ENCODE peak calls at places on chromosomes 4 and X, in nine cellular contexts. V, K, N, M, H, S, U, J and Y are unnamed samples.

GRCh38 chr4:71830497-71831178 is 46.8 kb upstream of the GC start:
- DNase-seq in V (no peak), K (no peak), N (no peak), M (no peak), H (no peak), S (no peak), U (no peak), J (no peak), Y (no peak)

GRCh38 chrX:51860679-51861078 is 32.7 kb upstream of the MAGED1 start:
- DNase-seq in V (peak), K (no peak), N (no peak), M (no peak), H (no peak), S (peak), U (peak), J (no peak), Y (no peak)

GRCh38 chr4:89177807-89178206 is 66.5 kb downstream of the TIGD2 start:
- DNase-seq in V (no peak), K (no peak), N (no peak), M (no peak), H (no peak), S (no peak), U (no peak), J (no peak), Y (no peak)

GRCh38 chr4:101135371-101136010 is 211.8 kb downstream of the PPP3CA start:
- DNase-seq in V (no peak), K (no peak), N (no peak), M (no peak), H (no peak), S (no peak), U (no peak), J (no peak), Y (no peak)

GRCh38 chr4:80017125-80017854 is 55.7 kb downstream of the ANTXR2 start:
- DNase-seq in V (peak), K (no peak), N (peak), M (no peak), H (no peak), S (no peak), U (no peak), J (no peak), Y (peak)

GRCh38 chr4:8402640-8403039 is 37.9 kb downstream of the ACOX3 start:
- DNase-seq in V (no peak), K (peak), N (no peak), M (no peak), H (no peak), S (no peak), U (no peak), J (no peak), Y (no peak)

GRCh38 chrX:53074987-53075386 is 7.2 kb upstream of the TSPYL2 start:
- DNase-seq in V (no peak), K (no peak), N (no peak), M (no peak), H (no peak), S (no peak), U (no peak), J (no peak), Y (no peak)

GRCh38 chrX:47232197-47232802 is 509 bp upstream of the USP11 start:
- DNase-seq in V (peak), K (no peak), N (no peak), M (no peak), H (no peak), S (no peak), U (no peak), J (no peak), Y (no peak)

GRCh38 chr4:40152642-40153041 is 44.2 kb upstream of the RHOH start:
- DNase-seq in V (no peak), K (no peak), N (no peak), M (no peak), H (no peak), S (no peak), U (no peak), J (no peak), Y (no peak)

GRCh38 chr4:62162606-62163005 is 962.5 kb downstream of the ADGRL3 start:
- DNase-seq in V (no peak), K (no peak), N (no peak), M (no peak), H (no peak), S (no peak), U (no peak), J (no peak), Y (no peak)

GRCh38 chrX:28586891-28587635 is at the start of gene IL1RAPL1:
- DNase-seq in V (peak), K (no peak), N (peak), M (no peak), H (no peak), S (peak), U (no peak), J (no peak), Y (no peak)

GRCh38 chr4:141346144-141346543 is 125.4 kb downstream of the ZNF330 start:
- DNase-seq in V (peak), K (no peak), N (peak), M (no peak), H (no peak), S (peak), U (no peak), J (no peak), Y (no peak)

GRCh38 chrX:13386636-13387035 is 66.8 kb upstream of the ATXN3L start:
- DNase-seq in V (no peak), K (no peak), N (no peak), M (no peak), H (no peak), S (no peak), U (no peak), J (no peak), Y (no peak)

GRCh38 chrX:1453951-1454785 is 1.5 kb upstream of the ASMTL start:
- DNase-seq in V (peak), K (peak), N (peak), M (peak), H (peak), S (no peak), U (peak), J (peak), Y (no peak)

GRCh38 chr4:171676555-171677215 is 136.5 kb upstream of the GALNTL6 start:
- DNase-seq in V (peak), K (no peak), N (no peak), M (no peak), H (no peak), S (peak), U (no peak), J (no peak), Y (no peak)

GRCh38 chr4:126174627-126175026 is 859.9 kb downstream of the FAT4 start:
- DNase-seq in V (no peak), K (no peak), N (no peak), M (no peak), H (no peak), S (no peak), U (no peak), J (no peak), Y (no peak)

GRCh38 chr4:13704761-13705160 is 77.2 kb upstream of the BOD1L1 start:
- DNase-seq in V (peak), K (no peak), N (no peak), M (no peak), H (no peak), S (no peak), U (no peak), J (no peak), Y (no peak)

GRCh38 chr4:101218346-101218745 is 129.0 kb downstream of the PPP3CA start:
- DNase-seq in V (no peak), K (no peak), N (peak), M (no peak), H (no peak), S (no peak), U (no peak), J (no peak), Y (no peak)

GRCh38 chr4:175369087-175369486 is 443.0 kb downstream of the GPM6A start:
- DNase-seq in V (peak), K (no peak), N (peak), M (no peak), H (no peak), S (no peak), U (no peak), J (no peak), Y (no peak)

GRCh38 chr4:39255266-39255665 is 72.9 kb downstream of the WDR19 start:
- DNase-seq in V (peak), K (no peak), N (peak), M (no peak), H (no peak), S (no peak), U (no peak), J (no peak), Y (peak)

GRCh38 chr4:142414336-142414945 is 431.7 kb downstream of the INPP4B start:
- DNase-seq in V (peak), K (no peak), N (no peak), M (no peak), H (no peak), S (no peak), U (no peak), J (no peak), Y (no peak)

GRCh38 chr4:109350121-109350520 is 47.7 kb upstream of the COL25A1 start:
- DNase-seq in V (no peak), K (no peak), N (no peak), M (no peak), H (no peak), S (no peak), U (no peak), J (no peak), Y (no peak)

GRCh38 chr4:106864231-106864630 is 171.9 kb downstream of the DKK2 start:
- DNase-seq in V (peak), K (no peak), N (peak), M (no peak), H (no peak), S (no peak), U (no peak), J (no peak), Y (no peak)